ENCODE peak calls at places on chromosome 19, in seven cellular contexts. One of them, this sample, is unnamed.
A peak's percentile ranks its signal among the peaks of the same experiment; 100 is the strongest.

GRCh38 chr19:48458016-48458415 is 2.6 kb downstream of the KCNJ14 start:
- DNase-seq in tibial nerve: no peak
- DNase-seq in glutamatergic neuron: no peak
- DNase-seq in cardiac muscle cell: no peak
- DNase-seq in H1: no peak
- DNase-seq in PC-9: no peak
- DNase-seq in tibial artery: no peak
- DNase-seq in this sample: no peak

GRCh38 chr19:55472463-55472862 is 4.0 kb upstream of the ZNF628 start:
- DNase-seq in glutamatergic neuron: no peak
- DNase-seq in tibial nerve: no peak
- DNase-seq in tibial artery: no peak
- DNase-seq in H1: no peak
- DNase-seq in PC-9: peak; percentile 82
- DNase-seq in cardiac muscle cell: no peak
- DNase-seq in this sample: no peak

GRCh38 chr19:46716013-46716671 is 772 bp downstream of the PRKD2 start:
- DNase-seq in tibial artery: peak; percentile 47
- DNase-seq in H1: peak; percentile 77
- DNase-seq in PC-9: no peak
- DNase-seq in tibial nerve: no peak
- DNase-seq in cardiac muscle cell: peak; percentile 61
- DNase-seq in glutamatergic neuron: peak; percentile 77
- DNase-seq in this sample: peak; percentile 63

GRCh38 chr19:29576761-29577661 is 29.1 kb upstream of the POP4 start:
- DNase-seq in H1: peak; percentile 33
- DNase-seq in tibial nerve: no peak
- DNase-seq in tibial artery: no peak
- DNase-seq in glutamatergic neuron: no peak
- DNase-seq in cardiac muscle cell: no peak
- DNase-seq in PC-9: no peak
- DNase-seq in this sample: no peak

GRCh38 chr19:50268046-50268445 is 61.1 kb downstream of the KCNC3 start:
- DNase-seq in tibial nerve: no peak
- DNase-seq in PC-9: no peak
- DNase-seq in tibial artery: no peak
- DNase-seq in glutamatergic neuron: no peak
- DNase-seq in cardiac muscle cell: no peak
- DNase-seq in H1: no peak
- DNase-seq in this sample: no peak

GRCh38 chr19:48113190-48113917 is 2.7 kb upstream of the PLA2G4C start:
- DNase-seq in cardiac muscle cell: no peak
- DNase-seq in PC-9: no peak
- DNase-seq in tibial artery: no peak
- DNase-seq in tibial nerve: no peak
- DNase-seq in glutamatergic neuron: no peak
- DNase-seq in H1: no peak
- DNase-seq in this sample: no peak

GRCh38 chr19:53461866-53462265 is 5.7 kb upstream of the ZNF813 start:
- DNase-seq in H1: no peak
- DNase-seq in cardiac muscle cell: no peak
- DNase-seq in tibial nerve: no peak
- DNase-seq in tibial artery: no peak
- DNase-seq in PC-9: no peak
- DNase-seq in glutamatergic neuron: no peak
- DNase-seq in this sample: no peak

GRCh38 chr19:55109527-55110291 is 7.7 kb downstream of the PPP1R12C start:
- DNase-seq in glutamatergic neuron: no peak
- DNase-seq in PC-9: no peak
- DNase-seq in tibial artery: no peak
- DNase-seq in cardiac muscle cell: no peak
- DNase-seq in H1: no peak
- DNase-seq in tibial nerve: no peak
- DNase-seq in this sample: no peak

GRCh38 chr19:45746866-45747265 is 13.6 kb downstream of the MEIOSIN start:
- DNase-seq in cardiac muscle cell: no peak
- DNase-seq in PC-9: no peak
- DNase-seq in tibial artery: no peak
- DNase-seq in glutamatergic neuron: no peak
- DNase-seq in H1: no peak
- DNase-seq in tibial nerve: no peak
- DNase-seq in this sample: no peak

GRCh38 chr19:17830567-17831418 is 9.5 kb upstream of the INSL3 start:
- DNase-seq in glutamatergic neuron: peak; percentile 93
- DNase-seq in cardiac muscle cell: peak; percentile 86
- DNase-seq in H1: peak; percentile 95
- DNase-seq in PC-9: peak; percentile 94
- DNase-seq in tibial nerve: peak; percentile 47
- DNase-seq in tibial artery: no peak
- DNase-seq in this sample: peak; percentile 88

GRCh38 chr19:13150919-13151604 is 851 bp downstream of the IER2 start:
- DNase-seq in H1: peak; percentile 58
- DNase-seq in glutamatergic neuron: no peak
- DNase-seq in tibial artery: no peak
- DNase-seq in PC-9: no peak
- DNase-seq in cardiac muscle cell: peak; percentile 23
- DNase-seq in tibial nerve: peak; percentile 19
- DNase-seq in this sample: peak; percentile 16

GRCh38 chr19:15532779-15533521 is 24.6 kb downstream of the CYP4F22 start:
- DNase-seq in H1: no peak
- DNase-seq in tibial artery: no peak
- DNase-seq in PC-9: peak; percentile 21
- DNase-seq in tibial nerve: no peak
- DNase-seq in glutamatergic neuron: no peak
- DNase-seq in cardiac muscle cell: no peak
- DNase-seq in this sample: no peak

GRCh38 chr19:18894254-18895037 is 1.5 kb downstream of the CERS1 start:
- DNase-seq in tibial artery: no peak
- DNase-seq in H1: peak; percentile 64
- DNase-seq in cardiac muscle cell: no peak
- DNase-seq in glutamatergic neuron: peak; percentile 83
- DNase-seq in tibial nerve: no peak
- DNase-seq in PC-9: no peak
- DNase-seq in this sample: no peak

GRCh38 chr19:45403272-45403671 is 1.6 kb downstream of the PPP1R13L start:
- DNase-seq in PC-9: no peak
- DNase-seq in H1: no peak
- DNase-seq in tibial nerve: no peak
- DNase-seq in glutamatergic neuron: no peak
- DNase-seq in tibial artery: no peak
- DNase-seq in cardiac muscle cell: no peak
- DNase-seq in this sample: no peak

GRCh38 chr19:13156968-13157882 is 7.0 kb downstream of the IER2 start:
- DNase-seq in glutamatergic neuron: no peak
- DNase-seq in H1: no peak
- DNase-seq in tibial nerve: no peak
- DNase-seq in PC-9: no peak
- DNase-seq in tibial artery: no peak
- DNase-seq in cardiac muscle cell: no peak
- DNase-seq in this sample: no peak

GRCh38 chr19:15977690-15978089 is 28.9 kb downstream of the OR10H4 start:
- DNase-seq in cardiac muscle cell: no peak
- DNase-seq in tibial nerve: no peak
- DNase-seq in glutamatergic neuron: no peak
- DNase-seq in PC-9: no peak
- DNase-seq in tibial artery: no peak
- DNase-seq in H1: no peak
- DNase-seq in this sample: no peak

GRCh38 chr19:374183-374885 is 29.7 kb upstream of the MIER2 start:
- DNase-seq in H1: no peak
- DNase-seq in tibial artery: no peak
- DNase-seq in PC-9: peak; percentile 20
- DNase-seq in cardiac muscle cell: no peak
- DNase-seq in tibial nerve: no peak
- DNase-seq in glutamatergic neuron: no peak
- DNase-seq in this sample: no peak

GRCh38 chr19:29324717-29325116 is 111.8 kb upstream of the UQCRFS1 start:
- DNase-seq in PC-9: no peak
- DNase-seq in tibial nerve: no peak
- DNase-seq in H1: no peak
- DNase-seq in glutamatergic neuron: no peak
- DNase-seq in tibial artery: no peak
- DNase-seq in cardiac muscle cell: no peak
- DNase-seq in this sample: no peak

GRCh38 chr19:24048261-24048660 is 38.7 kb upstream of the ZNF254 start:
- DNase-seq in tibial nerve: no peak
- DNase-seq in PC-9: no peak
- DNase-seq in glutamatergic neuron: no peak
- DNase-seq in H1: no peak
- DNase-seq in tibial artery: no peak
- DNase-seq in cardiac muscle cell: no peak
- DNase-seq in this sample: no peak

GRCh38 chr19:48645652-48646191 is at the start of gene CA11:
- DNase-seq in PC-9: no peak
- DNase-seq in tibial nerve: peak; percentile 32
- DNase-seq in glutamatergic neuron: no peak
- DNase-seq in tibial artery: no peak
- DNase-seq in cardiac muscle cell: no peak
- DNase-seq in H1: peak; percentile 74
- DNase-seq in this sample: peak; percentile 27

GRCh38 chr19:17576758-17577532 is 21.5 kb downstream of the COLGALT1 start:
- DNase-seq in H1: peak; percentile 98
- DNase-seq in cardiac muscle cell: peak; percentile 97
- DNase-seq in tibial nerve: peak; percentile 64
- DNase-seq in tibial artery: no peak
- DNase-seq in PC-9: peak; percentile 63
- DNase-seq in glutamatergic neuron: peak; percentile 72
- DNase-seq in this sample: no peak

GRCh38 chr19:7326105-7326877 is 22.4 kb upstream of the ARHGEF18 start:
- DNase-seq in tibial artery: no peak
- DNase-seq in H1: peak; percentile 90
- DNase-seq in PC-9: no peak
- DNase-seq in glutamatergic neuron: no peak
- DNase-seq in cardiac muscle cell: no peak
- DNase-seq in tibial nerve: peak; percentile 16
- DNase-seq in this sample: no peak

GRCh38 chr19:29326351-29326750 is 113.4 kb upstream of the UQCRFS1 start:
- DNase-seq in tibial nerve: no peak
- DNase-seq in PC-9: no peak
- DNase-seq in H1: no peak
- DNase-seq in glutamatergic neuron: no peak
- DNase-seq in tibial artery: no peak
- DNase-seq in cardiac muscle cell: no peak
- DNase-seq in this sample: no peak

GRCh38 chr19:39539519-39540332 is at the start of gene EID2:
- DNase-seq in tibial artery: peak; percentile 94
- DNase-seq in H1: peak; percentile 96
- DNase-seq in PC-9: peak; percentile 95
- DNase-seq in glutamatergic neuron: peak; percentile 97
- DNase-seq in cardiac muscle cell: peak; percentile 98
- DNase-seq in tibial nerve: peak; percentile 90
- DNase-seq in this sample: peak; percentile 94
- TF ChIP-seq CTCF in tibial artery: peak; percentile 88
- TF ChIP-seq CTCF in H1: peak; percentile 66
- TF ChIP-seq CTCF in PC-9: peak; percentile 78
- TF ChIP-seq CTCF in glutamatergic neuron: peak; percentile 89
- TF ChIP-seq CTCF in cardiac muscle cell: peak; percentile 77
- TF ChIP-seq CTCF in tibial nerve: peak; percentile 89
- TF ChIP-seq CTCF in this sample: peak; percentile 79

DNA sequence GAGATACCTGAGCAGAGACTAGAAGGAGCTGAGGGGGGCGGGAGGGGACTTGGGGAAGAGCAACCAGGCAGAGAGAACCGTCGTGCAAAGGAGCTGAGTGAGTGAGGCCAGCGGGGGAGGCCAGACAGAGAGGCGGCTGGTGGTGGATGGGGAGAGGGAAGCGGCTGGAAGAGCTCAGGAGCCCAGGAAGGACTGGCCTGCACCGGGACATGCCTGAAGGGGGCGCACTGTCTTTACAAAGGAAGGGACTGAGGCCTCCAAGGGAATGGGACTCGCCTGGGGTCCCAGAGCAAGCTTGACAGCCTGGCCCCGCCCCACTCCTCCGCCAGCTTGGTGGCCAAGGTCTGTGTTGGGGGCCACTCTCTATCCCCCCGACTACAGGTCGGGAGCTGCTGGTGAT is 14.9 kb downstream of the ONECUT3 start:
- DNase-seq in cardiac muscle cell: peak; percentile 53
- DNase-seq in tibial nerve: no peak
- DNase-seq in H1: peak; percentile 96
- DNase-seq in glutamatergic neuron: peak; percentile 80
- DNase-seq in PC-9: no peak
- DNase-seq in tibial artery: no peak
- DNase-seq in this sample: peak; percentile 39
- TF ChIP-seq CTCF in cardiac muscle cell: peak; percentile 44
- TF ChIP-seq CTCF in tibial nerve: no peak
- TF ChIP-seq CTCF in H1: peak; percentile 77
- TF ChIP-seq CTCF in glutamatergic neuron: no peak
- TF ChIP-seq CTCF in PC-9: no peak
- TF ChIP-seq CTCF in tibial artery: no peak
- TF ChIP-seq CTCF in this sample: no peak

DNA sequence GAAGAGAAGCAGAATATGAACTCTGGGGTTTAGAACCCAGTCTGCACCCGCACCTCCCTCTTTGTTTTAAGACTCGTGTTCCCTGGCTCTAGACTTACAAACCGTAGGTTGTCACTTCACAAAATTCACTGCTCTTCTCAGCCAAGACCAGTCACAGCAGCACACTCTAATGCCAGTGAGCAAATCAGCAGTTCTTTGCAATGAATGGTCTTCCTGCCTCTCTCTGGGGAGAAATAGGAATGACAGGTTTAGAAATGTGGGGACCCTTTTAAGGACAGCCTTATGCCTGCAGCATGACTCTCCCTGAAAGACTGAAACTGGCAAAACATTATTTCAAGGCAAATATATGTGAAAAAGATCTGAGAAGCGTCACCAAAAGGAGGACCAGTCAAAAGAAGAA is 156.9 kb downstream of the KCTD15 start:
- DNase-seq in PC-9: no peak
- DNase-seq in H1: no peak
- DNase-seq in cardiac muscle cell: no peak
- DNase-seq in glutamatergic neuron: no peak
- DNase-seq in tibial artery: no peak
- DNase-seq in tibial nerve: no peak
- DNase-seq in this sample: no peak
- TF ChIP-seq CTCF in PC-9: no peak
- TF ChIP-seq CTCF in H1: no peak
- TF ChIP-seq CTCF in cardiac muscle cell: no peak
- TF ChIP-seq CTCF in glutamatergic neuron: no peak
- TF ChIP-seq CTCF in tibial artery: no peak
- TF ChIP-seq CTCF in tibial nerve: no peak
- TF ChIP-seq CTCF in this sample: no peak

GRCh38 chr19:10228393-10228792 is 2.7 kb downstream of the S1PR2 start:
- DNase-seq in tibial nerve: no peak
- DNase-seq in PC-9: no peak
- DNase-seq in cardiac muscle cell: no peak
- DNase-seq in tibial artery: no peak
- DNase-seq in H1: no peak
- DNase-seq in glutamatergic neuron: no peak
- DNase-seq in this sample: no peak

GRCh38 chr19:10228925-10229324 is 2.2 kb downstream of the S1PR2 start:
- DNase-seq in tibial nerve: peak; percentile 31
- DNase-seq in H1: no peak
- DNase-seq in glutamatergic neuron: peak; percentile 34
- DNase-seq in tibial artery: no peak
- DNase-seq in cardiac muscle cell: peak; percentile 44
- DNase-seq in PC-9: no peak
- DNase-seq in this sample: peak; percentile 47

GRCh38 chr19:10226376-10227214 is 4.5 kb downstream of the S1PR2 start:
- DNase-seq in cardiac muscle cell: no peak
- DNase-seq in glutamatergic neuron: peak; percentile 22
- DNase-seq in tibial artery: peak; percentile 84
- DNase-seq in H1: no peak
- DNase-seq in PC-9: no peak
- DNase-seq in tibial nerve: peak; percentile 80
- DNase-seq in this sample: no peak

GRCh38 chr19:10226021-10226375 is 5.1 kb downstream of the S1PR2 start:
- DNase-seq in tibial nerve: no peak
- DNase-seq in H1: no peak
- DNase-seq in cardiac muscle cell: no peak
- DNase-seq in PC-9: no peak
- DNase-seq in glutamatergic neuron: no peak
- DNase-seq in tibial artery: peak; percentile 32
- DNase-seq in this sample: no peak

GRCh38 chr19:10227215-10227971 is 3.7 kb downstream of the S1PR2 start:
- DNase-seq in tibial nerve: peak; percentile 50
- DNase-seq in H1: no peak
- DNase-seq in tibial artery: peak; percentile 43
- DNase-seq in PC-9: no peak
- DNase-seq in cardiac muscle cell: no peak
- DNase-seq in glutamatergic neuron: no peak
- DNase-seq in this sample: no peak
- TF ChIP-seq CTCF in tibial nerve: peak; percentile 34
- TF ChIP-seq CTCF in H1: peak; percentile 18
- TF ChIP-seq CTCF in tibial artery: no peak
- TF ChIP-seq CTCF in PC-9: no peak
- TF ChIP-seq CTCF in cardiac muscle cell: no peak
- TF ChIP-seq CTCF in glutamatergic neuron: no peak
- TF ChIP-seq CTCF in this sample: no peak

This sample was measured in endothelial cell.